ENCODE peak calls at places on chromosome X, in nine cellular contexts. O is HCT116, H is NB4, D is A549, C is SK-N-SH, Q is GM12878, U is K562, B is HepG2, A is H1. S is an unnamed sample.

GRCh38 chrX:123835661-123836371 is 24.0 kb upstream of the XIAP start:
- DNase-seq in A (no peak), B (no peak), H (peak; percentile 46), O (peak; percentile 59), D (peak; percentile 71), Q (no peak), U (no peak), C (no peak), S (peak; percentile 31)

GRCh38 chrX:131703646-131704045 is 159.8 kb downstream of the OR13H1 start:
- DNase-seq in B (no peak), A (no peak), U (no peak), Q (no peak), D (no peak), H (no peak), C (no peak), O (no peak), S (no peak)

GRCh38 chrX:68532828-68533227 is 34.0 kb downstream of the YIPF6 start:
- DNase-seq in U (no peak), O (no peak), D (no peak), C (no peak), Q (no peak), A (no peak), B (no peak), H (no peak), S (no peak)

GRCh38 chrX:149570668-149571067 is 16.6 kb downstream of the MAGEA9B start:
- DNase-seq in A (no peak), C (no peak), B (no peak), U (peak; percentile 2), H (no peak), O (no peak), D (no peak), Q (no peak), S (no peak)

GRCh38 chrX:42466706-42467105 is 311.3 kb downstream of the PPP1R2C start:
- DNase-seq in A (no peak), C (no peak), H (no peak), B (no peak), U (no peak), O (no peak), D (no peak), Q (no peak), S (no peak)

GRCh38 chrX:48083212-48083611 is 11.8 kb upstream of the ZNF630 start:
- DNase-seq in C (peak; percentile 68), Q (no peak), D (peak; percentile 50), A (peak; percentile 9), O (peak; percentile 26), H (peak; percentile 69), U (peak; percentile 73), B (peak; percentile 6), S (peak; percentile 53)

GRCh38 chrX:65999563-66000148 is 40.2 kb downstream of the VSIG4 start:
- DNase-seq in A (no peak), D (no peak), C (no peak), H (peak; percentile 37), U (peak; percentile 51), O (no peak), Q (no peak), B (no peak), S (no peak)

GRCh38 chrX:45602151-45602550 is 401.5 kb upstream of the DIPK2B start:
- DNase-seq in D (no peak), O (no peak), A (no peak), U (no peak), Q (no peak), B (no peak), C (no peak), H (no peak), S (no peak)

GRCh38 chrX:136094962-136095361 is 52.4 kb upstream of the FHL1 start:
- DNase-seq in O (no peak), H (no peak), U (no peak), A (no peak), D (no peak), Q (no peak), C (no peak), B (no peak), S (no peak)

GRCh38 chrX:111010151-111010550 is 85.8 kb upstream of the PAK3 start:
- DNase-seq in B (no peak), A (no peak), Q (no peak), D (no peak), H (no peak), O (no peak), C (no peak), U (no peak), S (no peak)

GRCh38 chrX:13551610-13552009 is 17.8 kb upstream of the EGFL6 start:
- DNase-seq in O (no peak), A (no peak), C (no peak), D (no peak), B (no peak), U (no peak), Q (no peak), H (no peak), S (no peak)

GRCh38 chrX:78527263-78527662 is 131.9 kb downstream of the RTL3 start:
- DNase-seq in A (no peak), D (no peak), C (no peak), H (no peak), O (no peak), U (no peak), Q (no peak), B (no peak), S (no peak)

GRCh38 chrX:19881559-19881958 is 5.8 kb downstream of the SH3KBP1 start:
- DNase-seq in D (no peak), Q (no peak), A (no peak), U (no peak), C (no peak), H (no peak), O (no peak), B (no peak), S (no peak)

GRCh38 chrX:136030357-136031225 is 45.4 kb downstream of the SLC9A6 start:
- DNase-seq in C (no peak), D (no peak), A (no peak), B (no peak), Q (no peak), U (no peak), O (no peak), H (no peak), S (peak; percentile 91)

GRCh38 chrX:12241026-12241425 is 102.8 kb downstream of the FRMPD4 start:
- DNase-seq in Q (no peak), H (no peak), A (no peak), U (no peak), B (no peak), D (no peak), C (no peak), O (no peak), S (no peak)

GRCh38 chrX:134999469-134999868 is 8.7 kb downstream of the SMIM10 start:
- DNase-seq in B (peak; percentile 44), D (peak; percentile 22), A (no peak), Q (peak; percentile 2), O (peak; percentile 51), U (peak; percentile 30), H (peak; percentile 63), C (peak; percentile 45), S (peak; percentile 62)

DNA sequence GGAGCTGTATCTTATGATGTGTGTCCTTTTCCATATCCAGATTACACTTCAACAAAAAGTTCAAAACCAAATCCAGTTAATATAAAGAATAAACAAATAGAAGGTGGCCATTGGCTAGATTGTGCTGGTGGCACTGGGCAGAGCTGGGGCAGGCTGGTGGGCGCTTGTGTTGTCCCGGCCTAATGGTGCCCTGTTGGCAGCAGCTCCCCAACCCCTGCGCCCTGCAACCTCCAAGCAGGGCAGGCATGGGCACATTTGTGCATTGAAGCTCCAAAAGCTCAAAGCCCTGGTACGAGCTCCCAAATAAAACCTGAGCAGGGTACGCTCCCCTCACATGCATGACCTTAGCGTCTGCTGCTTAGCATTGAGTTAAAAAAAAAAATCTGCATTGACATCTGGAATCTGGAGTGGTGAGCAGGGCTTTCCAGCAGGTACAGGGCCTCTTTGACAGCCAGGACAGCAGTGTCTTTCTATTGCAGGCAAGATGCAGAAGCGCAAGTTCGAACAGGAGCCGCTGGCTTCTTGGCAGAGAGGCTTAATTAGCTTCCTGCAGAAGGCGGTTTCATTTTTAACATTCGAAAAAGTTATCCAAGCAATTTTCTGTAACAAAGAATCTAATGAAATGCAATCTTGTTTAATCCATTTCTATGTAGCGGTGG is 25.9 kb upstream of the NYX start:
- DNase-seq in A (no peak), Q (no peak), U (no peak), C (peak; percentile 34), D (no peak), H (no peak), B (no peak), O (no peak), S (no peak)
- H3K4me3 ChIP-seq in A (no peak overlapping the region), Q (no peak overlapping the region), U (no peak overlapping the region), C (no peak overlapping the region), D (no peak overlapping the region), H (no peak overlapping the region), B (no peak overlapping the region), O (no peak overlapping the region), S (no peak overlapping the region)

GRCh38 chrX:26008042-26008441 is 130.1 kb upstream of the MAGEB18 start:
- DNase-seq in Q (no peak), U (no peak), O (no peak), C (no peak), B (no peak), H (no peak), A (no peak), D (no peak), S (no peak)
- TF ChIP-seq MAX in Q (no peak), U (no peak), O (no peak), C (no peak), B (no peak), H (no peak), A (no peak), D (no peak), S (no peak)

DNA sequence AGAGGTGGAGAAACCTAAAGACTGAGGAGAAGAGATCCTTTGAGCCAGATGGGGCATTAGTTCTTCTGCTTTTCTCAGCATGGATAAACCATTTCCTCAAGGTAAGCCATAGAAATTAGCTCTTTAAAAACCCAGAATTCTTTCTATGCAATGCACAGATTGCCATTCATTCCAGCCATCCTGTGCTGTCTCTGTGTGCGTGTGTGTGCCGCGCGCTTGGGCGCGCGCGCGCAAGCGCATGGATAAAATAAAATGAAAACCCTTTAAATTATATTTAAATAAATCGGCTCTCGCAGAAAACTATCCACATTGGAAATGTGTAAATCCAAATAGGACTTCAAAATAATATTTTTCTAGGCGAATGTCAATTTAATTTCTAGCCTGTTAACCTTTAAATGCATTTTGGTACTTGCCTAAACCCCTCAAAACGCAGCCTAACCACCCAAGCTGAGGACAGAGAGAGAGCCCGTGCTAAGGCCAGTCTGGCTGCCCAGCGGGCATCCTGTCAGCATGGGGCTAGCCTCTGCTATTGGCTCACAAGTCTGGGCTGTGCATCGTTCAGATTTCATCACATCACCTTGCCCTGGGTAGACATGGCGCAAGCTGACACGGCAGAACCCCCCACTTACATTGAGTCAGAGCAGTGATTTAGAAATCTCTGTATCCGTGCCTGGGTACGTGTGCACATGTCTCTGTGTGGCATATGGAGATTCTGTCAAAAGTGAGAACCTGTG is 112.9 kb upstream of the VAMP7 start:
- DNase-seq in A (no peak), Q (no peak), C (peak; percentile 14), O (no peak), H (peak; percentile 1), U (no peak), D (peak; percentile 4), B (no peak), S (no peak)
- H3K4me3 ChIP-seq in A (peak overlapping the region; percentile 46), Q (peak overlapping the region; percentile 36), C (peak overlapping the region; percentile 47), O (peak overlapping the region; percentile 64), H (no peak overlapping the region), U (peak overlapping the region; percentile 44), D (peak overlapping the region; percentile 58), B (no peak overlapping the region), S (no peak overlapping the region)

GRCh38 chrX:35562395-35562794 is 235.7 kb upstream of the MAGEB16 start:
- DNase-seq in C (no peak), H (no peak), B (no peak), D (no peak), O (no peak), Q (no peak), A (peak; percentile 10), U (no peak), S (no peak)
- TF ChIP-seq MAX in C (no peak), H (no peak), B (no peak), D (no peak), O (no peak), Q (no peak), A (no peak), U (no peak), S (no peak)

S was measured in endothelial cell of umbilical vein.